ENCODE peak calls at places on chromosomes 13 and 19, in four cellular contexts. One of them, this sample, is unnamed.

GRCh38 chr19:887072-887471 is 5.9 kb downstream of the MED16 start:
- DNase-seq in endothelial cell of umbilical vein: no peak
- DNase-seq in SK-N-SH: peak; percentile 92
- DNase-seq in upper lobe of left lung: no peak
- DNase-seq in this sample: no peak

GRCh38 chr13:99740261-99740979 is 231.1 kb downstream of the ZIC5 start:
- DNase-seq in upper lobe of left lung: no peak
- DNase-seq in endothelial cell of umbilical vein: no peak
- DNase-seq in SK-N-SH: peak; percentile 25
- DNase-seq in this sample: no peak

GRCh38 chr13:30870049-30870884 is 35.8 kb upstream of the MEDAG start:
- DNase-seq in endothelial cell of umbilical vein: peak; percentile 99
- DNase-seq in upper lobe of left lung: peak; percentile 44
- DNase-seq in SK-N-SH: no peak
- DNase-seq in this sample: peak; percentile 78

GRCh38 chr13:34857561-34857960 is 84.5 kb upstream of the NBEA start:
- DNase-seq in SK-N-SH: no peak
- DNase-seq in endothelial cell of umbilical vein: no peak
- DNase-seq in upper lobe of left lung: no peak
- DNase-seq in this sample: no peak

GRCh38 chr19:29503140-29503758 is 22.5 kb upstream of the VSTM2B start:
- DNase-seq in SK-N-SH: no peak
- DNase-seq in endothelial cell of umbilical vein: no peak
- DNase-seq in upper lobe of left lung: no peak
- DNase-seq in this sample: no peak

GRCh38 chr19:52397310-52398090 is at the start of gene ZNF528:
- DNase-seq in endothelial cell of umbilical vein: peak; percentile 92
- DNase-seq in SK-N-SH: peak; percentile 95
- DNase-seq in upper lobe of left lung: peak; percentile 92
- DNase-seq in this sample: peak; percentile 84

GRCh38 chr19:58556633-58557252 is 1.7 kb downstream of the UBE2M start:
- DNase-seq in upper lobe of left lung: no peak
- DNase-seq in SK-N-SH: no peak
- DNase-seq in endothelial cell of umbilical vein: no peak
- DNase-seq in this sample: no peak

GRCh38 chr19:20167020-20167644 is at the start of gene ZNF486:
- DNase-seq in upper lobe of left lung: peak; percentile 97
- DNase-seq in endothelial cell of umbilical vein: peak; percentile 95
- DNase-seq in SK-N-SH: peak; percentile 85
- DNase-seq in this sample: peak; percentile 98

GRCh38 chr19:1266116-1266817 is 2.9 kb upstream of the CIRBP start:
- DNase-seq in SK-N-SH: peak; percentile 93
- DNase-seq in endothelial cell of umbilical vein: peak; percentile 70
- DNase-seq in upper lobe of left lung: peak; percentile 95
- DNase-seq in this sample: no peak

GRCh38 chr19:19134687-19135158 is 3.6 kb downstream of the TMEM161A start:
- DNase-seq in SK-N-SH: peak; percentile 32
- DNase-seq in upper lobe of left lung: peak; percentile 77
- DNase-seq in endothelial cell of umbilical vein: no peak
- DNase-seq in this sample: no peak

GRCh38 chr19:51295382-51296126 is 15.9 kb upstream of the IGLON5 start:
- DNase-seq in SK-N-SH: no peak
- DNase-seq in upper lobe of left lung: no peak
- DNase-seq in endothelial cell of umbilical vein: no peak
- DNase-seq in this sample: no peak

GRCh38 chr19:39599116-39599515 is 3.2 kb upstream of the LGALS13 start:
- DNase-seq in SK-N-SH: no peak
- DNase-seq in upper lobe of left lung: no peak
- DNase-seq in endothelial cell of umbilical vein: peak; percentile 18
- DNase-seq in this sample: no peak

GRCh38 chr13:27634231-27634630 is 12.5 kb downstream of the POLR1D start:
- DNase-seq in endothelial cell of umbilical vein: no peak
- DNase-seq in upper lobe of left lung: no peak
- DNase-seq in SK-N-SH: no peak
- DNase-seq in this sample: no peak

GRCh38 chr19:3034194-3034844 is 5.2 kb upstream of the TLE2 start:
- DNase-seq in upper lobe of left lung: no peak
- DNase-seq in endothelial cell of umbilical vein: no peak
- DNase-seq in SK-N-SH: no peak
- DNase-seq in this sample: no peak

GRCh38 chr19:52734340-52734892 is 428 bp downstream of the ZNF611 start:
- DNase-seq in SK-N-SH: peak; percentile 74
- DNase-seq in endothelial cell of umbilical vein: no peak
- DNase-seq in upper lobe of left lung: no peak
- DNase-seq in this sample: no peak

GRCh38 chr19:31439270-31439573 is 90.0 kb upstream of the TSHZ3 start:
- DNase-seq in SK-N-SH: no peak
- DNase-seq in endothelial cell of umbilical vein: no peak
- DNase-seq in upper lobe of left lung: no peak
- DNase-seq in this sample: no peak

GRCh38 chr13:67238277-67238859 is 8.2 kb upstream of the PCDH9 start:
- DNase-seq in SK-N-SH: peak; percentile 19
- DNase-seq in upper lobe of left lung: no peak
- DNase-seq in endothelial cell of umbilical vein: peak; percentile 48
- DNase-seq in this sample: no peak

GRCh38 chr13:24747248-24748151 is 16.5 kb upstream of the RNF17 start:
- DNase-seq in upper lobe of left lung: no peak
- DNase-seq in endothelial cell of umbilical vein: peak; percentile 12
- DNase-seq in SK-N-SH: no peak
- DNase-seq in this sample: no peak

GRCh38 chr19:748274-748598 is 2.7 kb upstream of the MISP start:
- DNase-seq in upper lobe of left lung: peak; percentile 40
- DNase-seq in endothelial cell of umbilical vein: no peak
- DNase-seq in SK-N-SH: peak; percentile 55
- DNase-seq in this sample: no peak

GRCh38 chr19:2751438-2751830 is 11.6 kb upstream of the SLC39A3 start:
- DNase-seq in endothelial cell of umbilical vein: no peak
- DNase-seq in upper lobe of left lung: no peak
- DNase-seq in SK-N-SH: no peak
- DNase-seq in this sample: no peak

GRCh38 chr13:72737033-72737432 is 9.3 kb downstream of the BORA start:
- DNase-seq in SK-N-SH: no peak
- DNase-seq in upper lobe of left lung: no peak
- DNase-seq in endothelial cell of umbilical vein: no peak
- DNase-seq in this sample: no peak

GRCh38 chr19:13155472-13156284 is 5.5 kb downstream of the IER2 start:
- DNase-seq in SK-N-SH: peak; percentile 63
- DNase-seq in upper lobe of left lung: peak; percentile 87
- DNase-seq in endothelial cell of umbilical vein: peak; percentile 72
- DNase-seq in this sample: peak; percentile 82

GRCh38 chr13:77034883-77035282 is 7.9 kb upstream of the FBXL3 start:
- DNase-seq in upper lobe of left lung: no peak
- DNase-seq in endothelial cell of umbilical vein: no peak
- DNase-seq in SK-N-SH: no peak
- DNase-seq in this sample: no peak

GRCh38 chr13:30453727-30454126 is 12.0 kb downstream of the HMGB1 start:
- DNase-seq in endothelial cell of umbilical vein: no peak
- DNase-seq in upper lobe of left lung: no peak
- DNase-seq in SK-N-SH: no peak
- DNase-seq in this sample: no peak

GRCh38 chr19:56601375-56601774 is 6.3 kb downstream of the ZNF71 start:
- DNase-seq in upper lobe of left lung: no peak
- DNase-seq in SK-N-SH: no peak
- DNase-seq in endothelial cell of umbilical vein: no peak
- DNase-seq in this sample: no peak

GRCh38 chr19:29263305-29264080 is 50.5 kb upstream of the UQCRFS1 start:
- DNase-seq in upper lobe of left lung: no peak
- DNase-seq in SK-N-SH: peak; percentile 65
- DNase-seq in endothelial cell of umbilical vein: no peak
- DNase-seq in this sample: no peak

GRCh38 chr13:37418490-37418889 is 180.1 kb downstream of the POSTN start:
- DNase-seq in upper lobe of left lung: no peak
- DNase-seq in SK-N-SH: no peak
- DNase-seq in endothelial cell of umbilical vein: no peak
- DNase-seq in this sample: no peak

GRCh38 chr13:46134961-46135522 is 30.2 kb upstream of the CPB2 start:
- DNase-seq in SK-N-SH: no peak
- DNase-seq in endothelial cell of umbilical vein: no peak
- DNase-seq in upper lobe of left lung: peak; percentile 65
- DNase-seq in this sample: no peak

GRCh38 chr13:69077267-69077666 is 1030.4 kb upstream of the ATXN8OS start:
- DNase-seq in upper lobe of left lung: no peak
- DNase-seq in endothelial cell of umbilical vein: peak; percentile 24
- DNase-seq in SK-N-SH: no peak
- DNase-seq in this sample: no peak

GRCh38 chr19:8511573-8512101 is 2.3 kb downstream of the ZNF414 start:
- DNase-seq in SK-N-SH: no peak
- DNase-seq in upper lobe of left lung: no peak
- DNase-seq in endothelial cell of umbilical vein: no peak
- DNase-seq in this sample: no peak

GRCh38 chr19:14072535-14073231 is at the start of gene MISP3:
- DNase-seq in endothelial cell of umbilical vein: peak; percentile 43
- DNase-seq in upper lobe of left lung: peak; percentile 89
- DNase-seq in SK-N-SH: peak; percentile 46
- DNase-seq in this sample: no peak

GRCh38 chr13:49421391-49421790 is 22.5 kb downstream of the CAB39L start:
- DNase-seq in SK-N-SH: no peak
- DNase-seq in endothelial cell of umbilical vein: peak; percentile 3
- DNase-seq in upper lobe of left lung: no peak
- DNase-seq in this sample: no peak

GRCh38 chr13:44573071-44573470 is 3.1 kb downstream of the TSC22D1 start:
- DNase-seq in SK-N-SH: no peak
- DNase-seq in upper lobe of left lung: no peak
- DNase-seq in endothelial cell of umbilical vein: no peak
- DNase-seq in this sample: no peak

GRCh38 chr13:44575035-44575434 is 1.1 kb downstream of the TSC22D1 start:
- DNase-seq in upper lobe of left lung: no peak
- DNase-seq in SK-N-SH: no peak
- DNase-seq in endothelial cell of umbilical vein: no peak
- DNase-seq in this sample: no peak

GRCh38 chr13:44574466-44574855 is 1.7 kb downstream of the TSC22D1 start:
- DNase-seq in upper lobe of left lung: no peak
- DNase-seq in SK-N-SH: no peak
- DNase-seq in endothelial cell of umbilical vein: no peak
- DNase-seq in this sample: no peak

GRCh38 chr13:44575741-44576395 is at the start of gene TSC22D1:
- DNase-seq in upper lobe of left lung: peak; percentile 38
- DNase-seq in endothelial cell of umbilical vein: peak; percentile 62
- DNase-seq in SK-N-SH: peak; percentile 54
- DNase-seq in this sample: no peak

DNA sequence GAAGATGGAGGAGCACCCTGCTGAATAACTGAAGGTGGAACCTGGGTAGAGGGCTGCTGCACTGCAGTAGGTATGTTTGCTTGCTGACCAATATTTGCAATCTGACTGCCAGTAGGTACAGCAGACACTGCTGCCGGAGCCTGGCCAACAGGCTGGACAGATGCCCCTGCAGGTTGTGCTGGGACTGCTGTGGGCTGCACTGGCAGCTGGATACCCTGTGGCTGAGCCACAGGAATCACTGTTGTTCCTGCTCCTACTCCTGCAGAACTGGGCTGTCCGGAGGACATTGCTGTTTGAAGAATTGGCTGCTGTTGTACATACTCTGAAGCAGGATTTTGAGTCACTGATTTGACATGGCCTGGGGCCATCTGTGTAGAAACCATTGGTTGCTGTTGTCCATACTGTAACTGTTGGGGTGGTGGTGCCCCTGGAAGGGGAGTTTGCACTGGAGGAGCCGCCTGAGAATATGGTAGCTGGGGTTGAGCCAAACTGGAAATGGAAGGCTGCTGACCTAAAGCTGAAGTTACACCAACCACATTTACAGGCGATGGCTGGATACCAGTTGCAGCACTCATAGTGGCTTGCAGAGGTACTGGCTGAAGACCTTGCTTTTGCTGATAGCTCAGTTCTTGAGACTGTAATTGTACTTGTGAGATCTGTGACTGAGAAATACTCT is 2.2 kb downstream of the TSC22D1 start:
- DNase-seq in SK-N-SH: peak; percentile 27
- DNase-seq in endothelial cell of umbilical vein: peak; percentile 16
- DNase-seq in upper lobe of left lung: no peak
- DNase-seq in this sample: no peak
- TF ChIP-seq CTCF in SK-N-SH: peak; percentile 58
- TF ChIP-seq CTCF in endothelial cell of umbilical vein: peak; percentile 32
- TF ChIP-seq CTCF in upper lobe of left lung: no peak
- TF ChIP-seq CTCF in this sample: no peak

DNA sequence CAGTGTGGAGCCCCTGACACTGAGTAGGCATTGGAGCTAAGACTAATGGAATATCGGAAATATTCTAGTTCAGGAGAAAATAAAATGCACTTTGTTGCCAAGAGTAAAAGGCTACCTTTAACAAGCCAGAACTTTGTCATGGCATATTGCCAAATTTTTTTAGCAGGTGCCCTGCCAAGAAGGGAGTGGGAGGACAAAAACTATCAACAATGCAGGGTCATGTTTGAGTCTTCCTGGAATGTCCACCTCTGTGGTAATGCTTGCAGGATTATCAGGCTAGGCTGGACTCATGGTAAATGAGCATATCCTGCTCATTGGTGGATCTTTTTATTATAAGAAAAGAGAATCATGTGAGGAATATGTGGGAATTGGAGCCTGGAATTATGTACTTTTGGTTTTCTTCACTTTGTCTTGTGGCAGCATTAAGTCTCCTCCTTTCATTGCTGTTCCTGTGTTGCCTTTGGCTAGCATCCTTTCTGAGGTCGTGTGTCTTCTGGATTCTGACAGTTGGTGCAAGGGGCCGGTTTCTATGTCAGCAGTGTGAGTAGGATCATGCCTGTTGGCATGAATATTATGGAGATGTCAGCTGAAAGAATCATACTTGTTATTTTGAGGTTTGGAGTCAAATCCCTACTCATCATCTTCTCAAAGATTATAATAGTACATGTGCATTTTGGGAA is 122.9 kb upstream of the SPRY2 start:
- DNase-seq in upper lobe of left lung: no peak
- DNase-seq in endothelial cell of umbilical vein: peak; percentile 36
- DNase-seq in SK-N-SH: no peak
- DNase-seq in this sample: peak; percentile 61
- TF ChIP-seq POLR2AphosphoS5 in upper lobe of left lung: no peak
- TF ChIP-seq POLR2AphosphoS5 in endothelial cell of umbilical vein: no peak
- TF ChIP-seq POLR2AphosphoS5 in SK-N-SH: no peak
- TF ChIP-seq POLR2AphosphoS5 in this sample: no peak

GRCh38 chr19:6271251-6271650 is 8.5 kb downstream of the MLLT1 start:
- DNase-seq in upper lobe of left lung: no peak
- DNase-seq in SK-N-SH: peak; percentile 67
- DNase-seq in endothelial cell of umbilical vein: peak; percentile 32
- DNase-seq in this sample: no peak
- TF ChIP-seq CTCF in upper lobe of left lung: peak; percentile 14
- TF ChIP-seq CTCF in SK-N-SH: peak; percentile 43
- TF ChIP-seq CTCF in endothelial cell of umbilical vein: peak; percentile 6
- TF ChIP-seq CTCF in this sample: no peak

DNA sequence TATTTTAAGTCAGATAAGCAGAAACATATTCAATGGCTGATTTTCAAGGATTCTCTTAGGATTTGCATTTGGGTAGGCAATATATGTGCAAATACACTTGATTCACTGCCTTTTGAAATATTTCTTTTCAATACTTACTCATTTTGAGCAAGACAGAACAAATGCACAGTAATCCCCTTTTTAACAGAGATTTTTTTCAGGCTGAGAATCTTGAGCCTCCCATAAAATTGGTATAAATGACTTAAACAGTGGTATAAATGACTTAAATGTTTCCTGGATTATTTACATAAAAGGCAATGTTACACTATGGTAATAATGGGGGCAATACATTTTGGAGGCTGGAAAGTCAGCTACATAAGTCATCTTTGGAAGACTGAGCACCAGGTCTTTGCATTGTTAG is 389.0 kb downstream of the OLFM4 start:
- DNase-seq in SK-N-SH: no peak
- DNase-seq in endothelial cell of umbilical vein: no peak
- DNase-seq in upper lobe of left lung: no peak
- DNase-seq in this sample: no peak
- TF ChIP-seq POLR2AphosphoS5 in SK-N-SH: no peak
- TF ChIP-seq POLR2AphosphoS5 in endothelial cell of umbilical vein: no peak
- TF ChIP-seq POLR2AphosphoS5 in upper lobe of left lung: no peak
- TF ChIP-seq POLR2AphosphoS5 in this sample: no peak